ENCODE peak calls at places on chromosomes 3 and 15, in five cellular contexts. X is left kidney; F is GM13976; R is stimulated activated CD8-positive, alpha-beta memory T cell treated with anti-CD3 and anti-CD28 coated beads, Interleukin-7, amount 100 ng/mL, for 4 hours; U is Right ventricle myocardium superior. T is an unnamed sample.

GRCh38 chr15:48388017-48388936 is 57.0 kb downstream of the DUT start:
- DNase-seq in X (no peak), F (no peak), R (no peak), U (no peak), T (no peak)

GRCh38 chr3:12750223-12750622 is 8.8 kb downstream of the TMEM40 start:
- DNase-seq in X (no peak), F (no peak), R (no peak), U (peak), T (peak)

GRCh38 chr15:56473017-56473416 is 8.1 kb upstream of the MNS1 start:
- DNase-seq in X (no peak), F (no peak), R (no peak), U (no peak), T (no peak)

GRCh38 chr15:75836953-75837321 is 6.3 kb upstream of the UBE2Q2 start:
- DNase-seq in X (no peak), F (peak), R (peak), U (peak), T (no peak)

GRCh38 chr3:99625643-99626414 is 12.6 kb upstream of the COL8A1 start:
- DNase-seq in X (no peak), F (no peak), R (no peak), U (no peak), T (no peak)

GRCh38 chr15:74845208-74845568 is 2.2 kb upstream of the ULK3 start:
- DNase-seq in X (no peak), F (no peak), R (peak), U (no peak), T (no peak)

GRCh38 chr3:184710870-184711365 is 946 bp downstream of the MAGEF1 start:
- DNase-seq in X (peak), F (peak), R (no peak), U (no peak), T (no peak)

GRCh38 chr3:38717603-38718240 is 68.2 kb upstream of the SCN5A start:
- DNase-seq in X (no peak), F (no peak), R (no peak), U (peak), T (no peak)

GRCh38 chr3:63685340-63685739 is 32.9 kb downstream of the SNTN start:
- DNase-seq in X (no peak), F (no peak), R (no peak), U (no peak), T (no peak)

GRCh38 chr15:71705151-71705550 is 105.2 kb upstream of the NR2E3 start:
- DNase-seq in X (no peak), F (no peak), R (no peak), U (no peak), T (no peak)

GRCh38 chr15:99727330-99727729 is 5.9 kb downstream of the LYSMD4 start:
- DNase-seq in X (no peak), F (no peak), R (no peak), U (no peak), T (no peak)

GRCh38 chr3:63927623-63928280 is 15.6 kb upstream of the SCAANT1 start:
- DNase-seq in X (no peak), F (peak), R (no peak), U (no peak), T (no peak)

GRCh38 chr3:190183121-190183520 is 62.4 kb upstream of the P3H2 start:
- DNase-seq in X (no peak), F (peak), R (no peak), U (no peak), T (no peak)

GRCh38 chr3:39000008-39000450 is 51.7 kb downstream of the SCN11A start:
- DNase-seq in X (peak), F (peak), R (no peak), U (no peak), T (peak)

GRCh38 chr15:58369956-58370355 is 61.8 kb upstream of the LIPC start:
- DNase-seq in X (no peak), F (no peak), R (no peak), U (no peak), T (no peak)

GRCh38 chr3:45182915-45183881 is 37.0 kb upstream of the CDCP1 start:
- DNase-seq in X (peak), F (no peak), R (no peak), U (no peak), T (peak)

GRCh38 chr15:95520922-95521321 is 809.6 kb upstream of the NR2F2 start:
- DNase-seq in X (no peak), F (no peak), R (no peak), U (no peak), T (no peak)

GRCh38 chr3:24773798-24774197 is 279.1 kb upstream of the THRB start:
- DNase-seq in X (peak), F (peak), R (no peak), U (peak), T (peak)

GRCh38 chr15:100559330-100559729 is 30.6 kb upstream of the CERS3 start:
- DNase-seq in X (no peak), F (no peak), R (no peak), U (peak), T (no peak)

GRCh38 chr3:50251220-50251619 is 15.2 kb downstream of the GNAI2 start:
- DNase-seq in X (no peak), F (no peak), R (peak), U (no peak), T (no peak)

GRCh38 chr3:74691946-74692345 is 77.5 kb upstream of the CNTN3 start:
- DNase-seq in X (no peak), F (no peak), R (no peak), U (no peak), T (no peak)

GRCh38 chr3:15405448-15406050 is 21.8 kb downstream of the METTL6 start:
- DNase-seq in X (peak), F (peak), R (no peak), U (no peak), T (peak)

GRCh38 chr15:85752591-85752990 is 42.1 kb downstream of the KLHL25 start:
- DNase-seq in X (no peak), F (no peak), R (no peak), U (peak), T (no peak)

GRCh38 chr3:150346956-150347863 is 60.9 kb upstream of the TSC22D2 start:
- DNase-seq in X (peak), F (no peak), R (no peak), U (no peak), T (no peak)

GRCh38 chr3:126495786-126496185 is 20.1 kb upstream of the ZXDC start:
- DNase-seq in X (no peak), F (no peak), R (no peak), U (no peak), T (no peak)

GRCh38 chr3:112610121-112610520 is 30.8 kb downstream of the CCDC80 start:
- DNase-seq in X (peak), F (no peak), R (no peak), U (no peak), T (no peak)

GRCh38 chr3:184338538-184338945 is 1.1 kb downstream of the FAM131A start:
- DNase-seq in X (peak), F (no peak), R (no peak), U (peak), T (peak)

T was measured in DMS 273 treated with DMSO at 0.1 percent for 48 hours.